ENCODE peak calls at places on chromosomes 12 and 14, in seven cellular contexts. B, C, N, E, Z, R and M are unnamed samples.

GRCh38 chr12:63918788-63919300 is 74.3 kb downstream of the SRGAP1 start:
- DNase-seq in Z (no peak), R (no peak), B (no peak), E (peak; percentile 60), C (no peak), N (no peak), M (no peak)

GRCh38 chr12:119840617-119841016 is 36.5 kb downstream of the CIT start:
- DNase-seq in E (no peak), C (no peak), N (no peak), B (no peak), R (no peak), Z (no peak), M (no peak)

GRCh38 chr12:132147423-132148367 is 3.4 kb downstream of the NOC4L start:
- DNase-seq in B (no peak), C (no peak), N (no peak), E (no peak), Z (no peak), R (no peak), M (no peak)

GRCh38 chr12:28415755-28416154 is 225.5 kb downstream of the CCDC91 start:
- DNase-seq in N (no peak), C (no peak), R (no peak), B (no peak), Z (no peak), E (peak; percentile 71), M (no peak)

GRCh38 chr14:34301107-34301734 is 160.8 kb downstream of the SPTSSA start:
- DNase-seq in R (no peak), E (peak; percentile 5), N (peak; percentile 48), B (no peak), Z (no peak), C (no peak), M (no peak)

GRCh38 chr12:45907955-45908354 is 82.4 kb downstream of the SCAF11 start:
- DNase-seq in B (no peak), N (peak; percentile 25), R (no peak), C (no peak), E (no peak), Z (no peak), M (no peak)

GRCh38 chr14:38992067-38992835 is 110.8 kb downstream of the SEC23A start:
- DNase-seq in B (no peak), Z (no peak), N (no peak), R (no peak), C (no peak), E (no peak), M (no peak)

GRCh38 chr12:53964315-53964713 is 8.6 kb upstream of the HOXC11 start:
- DNase-seq in C (no peak), N (no peak), R (no peak), E (no peak), Z (no peak), B (no peak), M (no peak)

GRCh38 chr14:92735344-92735743 is 13.1 kb downstream of the LGMN start:
- DNase-seq in N (no peak), B (no peak), C (no peak), E (no peak), Z (no peak), R (no peak), M (no peak)

GRCh38 chr12:73892181-73892580 is 645.5 kb upstream of the ATXN7L3B start:
- DNase-seq in N (no peak), R (no peak), E (no peak), B (no peak), Z (no peak), C (no peak), M (no peak)

GRCh38 chr12:53623986-53624385 is 2.2 kb downstream of the ATF7 start:
- DNase-seq in Z (no peak), E (no peak), N (no peak), C (no peak), R (no peak), B (no peak), M (no peak)

GRCh38 chr12:53067074-53067992 is 11.9 kb downstream of the SPRYD3 start:
- DNase-seq in R (no peak), E (no peak), Z (no peak), B (no peak), N (no peak), C (no peak), M (no peak)

GRCh38 chr14:45181329-45181728 is 45.6 kb downstream of the FANCM start:
- DNase-seq in R (no peak), E (no peak), Z (no peak), B (no peak), C (no peak), N (no peak), M (no peak)

GRCh38 chr12:29039013-29039412 is 110.1 kb upstream of the FAR2 start:
- DNase-seq in B (no peak), E (peak; percentile 97), Z (no peak), N (no peak), R (no peak), C (no peak), M (no peak)